ENCODE peak calls at places on chromosome 7, in four cellular contexts. One of them, this sample, is unnamed.
A peak's percentile ranks its signal among the peaks of the same experiment; 100 is the strongest.

GRCh38 chr7:44061645-44062179 is 3.7 kb downstream of the PGAM2 start:
- DNase-seq in activated T-cell treated with anti-CD3 and anti-CD28 coated beads for 1 hour: no peak
- DNase-seq in stimulated activated CD4-positive, alpha-beta T cell treated with anti-CD3 and anti-CD28 coated beads, Interleukin-12 subunit alpha, Interleukin-12 subunit beta, amount 100 ng/mL, for 48 hours: no peak
- DNase-seq in amniotic stem cell: no peak
- DNase-seq in this sample: no peak

GRCh38 chr7:4097001-4097609 is 585.0 kb upstream of the FOXK1 start:
- DNase-seq in activated T-cell treated with anti-CD3 and anti-CD28 coated beads for 1 hour: no peak
- DNase-seq in stimulated activated CD4-positive, alpha-beta T cell treated with anti-CD3 and anti-CD28 coated beads, Interleukin-12 subunit alpha, Interleukin-12 subunit beta, amount 100 ng/mL, for 48 hours: no peak
- DNase-seq in amniotic stem cell: no peak
- DNase-seq in this sample: no peak

GRCh38 chr7:121343302-121343701 is 14.5 kb downstream of the WNT16 start:
- DNase-seq in activated T-cell treated with anti-CD3 and anti-CD28 coated beads for 1 hour: no peak
- DNase-seq in stimulated activated CD4-positive, alpha-beta T cell treated with anti-CD3 and anti-CD28 coated beads, Interleukin-12 subunit alpha, Interleukin-12 subunit beta, amount 100 ng/mL, for 48 hours: no peak
- DNase-seq in amniotic stem cell: no peak
- DNase-seq in this sample: no peak

GRCh38 chr7:2299853-2300512 is 14.3 kb downstream of the SNX8 start:
- DNase-seq in activated T-cell treated with anti-CD3 and anti-CD28 coated beads for 1 hour: no peak
- DNase-seq in stimulated activated CD4-positive, alpha-beta T cell treated with anti-CD3 and anti-CD28 coated beads, Interleukin-12 subunit alpha, Interleukin-12 subunit beta, amount 100 ng/mL, for 48 hours: no peak
- DNase-seq in amniotic stem cell: no peak
- DNase-seq in this sample: no peak

GRCh38 chr7:12638851-12639467 is 48.5 kb upstream of the ARL4A start:
- DNase-seq in activated T-cell treated with anti-CD3 and anti-CD28 coated beads for 1 hour: no peak
- DNase-seq in stimulated activated CD4-positive, alpha-beta T cell treated with anti-CD3 and anti-CD28 coated beads, Interleukin-12 subunit alpha, Interleukin-12 subunit beta, amount 100 ng/mL, for 48 hours: no peak
- DNase-seq in amniotic stem cell: no peak
- DNase-seq in this sample: peak; percentile 75

GRCh38 chr7:98731651-98732050 is 114.6 kb downstream of the NPTX2 start:
- DNase-seq in activated T-cell treated with anti-CD3 and anti-CD28 coated beads for 1 hour: no peak
- DNase-seq in stimulated activated CD4-positive, alpha-beta T cell treated with anti-CD3 and anti-CD28 coated beads, Interleukin-12 subunit alpha, Interleukin-12 subunit beta, amount 100 ng/mL, for 48 hours: no peak
- DNase-seq in amniotic stem cell: no peak
- DNase-seq in this sample: no peak

GRCh38 chr7:155007947-155008346 is 5.0 kb upstream of the PAXIP1 start:
- DNase-seq in activated T-cell treated with anti-CD3 and anti-CD28 coated beads for 1 hour: no peak
- DNase-seq in stimulated activated CD4-positive, alpha-beta T cell treated with anti-CD3 and anti-CD28 coated beads, Interleukin-12 subunit alpha, Interleukin-12 subunit beta, amount 100 ng/mL, for 48 hours: peak; percentile 4
- DNase-seq in amniotic stem cell: no peak
- DNase-seq in this sample: no peak

GRCh38 chr7:341841-342638 is 52.1 kb downstream of the FOXL3 start:
- DNase-seq in activated T-cell treated with anti-CD3 and anti-CD28 coated beads for 1 hour: no peak
- DNase-seq in stimulated activated CD4-positive, alpha-beta T cell treated with anti-CD3 and anti-CD28 coated beads, Interleukin-12 subunit alpha, Interleukin-12 subunit beta, amount 100 ng/mL, for 48 hours: no peak
- DNase-seq in amniotic stem cell: no peak
- DNase-seq in this sample: no peak

GRCh38 chr7:38679419-38679818 is 48.2 kb upstream of the AMPH start:
- DNase-seq in activated T-cell treated with anti-CD3 and anti-CD28 coated beads for 1 hour: no peak
- DNase-seq in stimulated activated CD4-positive, alpha-beta T cell treated with anti-CD3 and anti-CD28 coated beads, Interleukin-12 subunit alpha, Interleukin-12 subunit beta, amount 100 ng/mL, for 48 hours: no peak
- DNase-seq in amniotic stem cell: no peak
- DNase-seq in this sample: no peak

GRCh38 chr7:130708001-130708400 is 21.7 kb upstream of the TSGA13 start:
- DNase-seq in activated T-cell treated with anti-CD3 and anti-CD28 coated beads for 1 hour: no peak
- DNase-seq in stimulated activated CD4-positive, alpha-beta T cell treated with anti-CD3 and anti-CD28 coated beads, Interleukin-12 subunit alpha, Interleukin-12 subunit beta, amount 100 ng/mL, for 48 hours: no peak
- DNase-seq in amniotic stem cell: no peak
- DNase-seq in this sample: no peak

GRCh38 chr7:97133166-97133565 is 15.7 kb downstream of the SDHAF3 start:
- DNase-seq in activated T-cell treated with anti-CD3 and anti-CD28 coated beads for 1 hour: no peak
- DNase-seq in stimulated activated CD4-positive, alpha-beta T cell treated with anti-CD3 and anti-CD28 coated beads, Interleukin-12 subunit alpha, Interleukin-12 subunit beta, amount 100 ng/mL, for 48 hours: no peak
- DNase-seq in amniotic stem cell: no peak
- DNase-seq in this sample: no peak

GRCh38 chr7:20399516-20399915 is 68.8 kb downstream of the ITGB8 start:
- DNase-seq in activated T-cell treated with anti-CD3 and anti-CD28 coated beads for 1 hour: no peak
- DNase-seq in stimulated activated CD4-positive, alpha-beta T cell treated with anti-CD3 and anti-CD28 coated beads, Interleukin-12 subunit alpha, Interleukin-12 subunit beta, amount 100 ng/mL, for 48 hours: no peak
- DNase-seq in amniotic stem cell: no peak
- DNase-seq in this sample: no peak

GRCh38 chr7:14332155-14332554 is 342.7 kb upstream of the ETV1 start:
- DNase-seq in activated T-cell treated with anti-CD3 and anti-CD28 coated beads for 1 hour: no peak
- DNase-seq in stimulated activated CD4-positive, alpha-beta T cell treated with anti-CD3 and anti-CD28 coated beads, Interleukin-12 subunit alpha, Interleukin-12 subunit beta, amount 100 ng/mL, for 48 hours: no peak
- DNase-seq in amniotic stem cell: no peak
- DNase-seq in this sample: no peak

GRCh38 chr7:98556288-98556687 is 60.8 kb upstream of the NPTX2 start:
- DNase-seq in activated T-cell treated with anti-CD3 and anti-CD28 coated beads for 1 hour: no peak
- DNase-seq in stimulated activated CD4-positive, alpha-beta T cell treated with anti-CD3 and anti-CD28 coated beads, Interleukin-12 subunit alpha, Interleukin-12 subunit beta, amount 100 ng/mL, for 48 hours: no peak
- DNase-seq in amniotic stem cell: no peak
- DNase-seq in this sample: no peak

GRCh38 chr7:47435889-47436312 is 146.0 kb downstream of the TNS3 start:
- DNase-seq in activated T-cell treated with anti-CD3 and anti-CD28 coated beads for 1 hour: no peak
- DNase-seq in stimulated activated CD4-positive, alpha-beta T cell treated with anti-CD3 and anti-CD28 coated beads, Interleukin-12 subunit alpha, Interleukin-12 subunit beta, amount 100 ng/mL, for 48 hours: no peak
- DNase-seq in amniotic stem cell: no peak
- DNase-seq in this sample: peak; percentile 45

GRCh38 chr7:142196066-142196840 is 61.6 kb downstream of the PRSS58 start:
- DNase-seq in activated T-cell treated with anti-CD3 and anti-CD28 coated beads for 1 hour: no peak
- DNase-seq in stimulated activated CD4-positive, alpha-beta T cell treated with anti-CD3 and anti-CD28 coated beads, Interleukin-12 subunit alpha, Interleukin-12 subunit beta, amount 100 ng/mL, for 48 hours: no peak
- DNase-seq in amniotic stem cell: no peak
- DNase-seq in this sample: no peak

GRCh38 chr7:7274782-7275181 is 92.4 kb downstream of the C1GALT1 start:
- DNase-seq in activated T-cell treated with anti-CD3 and anti-CD28 coated beads for 1 hour: no peak
- DNase-seq in stimulated activated CD4-positive, alpha-beta T cell treated with anti-CD3 and anti-CD28 coated beads, Interleukin-12 subunit alpha, Interleukin-12 subunit beta, amount 100 ng/mL, for 48 hours: no peak
- DNase-seq in amniotic stem cell: no peak
- DNase-seq in this sample: no peak

GRCh38 chr7:18378989-18379605 is 116.5 kb upstream of the HDAC9 start:
- DNase-seq in activated T-cell treated with anti-CD3 and anti-CD28 coated beads for 1 hour: no peak
- DNase-seq in stimulated activated CD4-positive, alpha-beta T cell treated with anti-CD3 and anti-CD28 coated beads, Interleukin-12 subunit alpha, Interleukin-12 subunit beta, amount 100 ng/mL, for 48 hours: no peak
- DNase-seq in amniotic stem cell: no peak
- DNase-seq in this sample: no peak

GRCh38 chr7:1852781-1853618 is 182.9 kb downstream of the ELFN1 start:
- DNase-seq in activated T-cell treated with anti-CD3 and anti-CD28 coated beads for 1 hour: no peak
- DNase-seq in stimulated activated CD4-positive, alpha-beta T cell treated with anti-CD3 and anti-CD28 coated beads, Interleukin-12 subunit alpha, Interleukin-12 subunit beta, amount 100 ng/mL, for 48 hours: no peak
- DNase-seq in amniotic stem cell: no peak
- DNase-seq in this sample: no peak

GRCh38 chr7:12674861-12675260 is 12.6 kb upstream of the ARL4A start:
- DNase-seq in activated T-cell treated with anti-CD3 and anti-CD28 coated beads for 1 hour: no peak
- DNase-seq in stimulated activated CD4-positive, alpha-beta T cell treated with anti-CD3 and anti-CD28 coated beads, Interleukin-12 subunit alpha, Interleukin-12 subunit beta, amount 100 ng/mL, for 48 hours: peak; percentile 31
- DNase-seq in amniotic stem cell: no peak
- DNase-seq in this sample: no peak

GRCh38 chr7:10662982-10663884 is 310.4 kb upstream of the PHF14 start:
- DNase-seq in activated T-cell treated with anti-CD3 and anti-CD28 coated beads for 1 hour: no peak
- DNase-seq in stimulated activated CD4-positive, alpha-beta T cell treated with anti-CD3 and anti-CD28 coated beads, Interleukin-12 subunit alpha, Interleukin-12 subunit beta, amount 100 ng/mL, for 48 hours: no peak
- DNase-seq in amniotic stem cell: no peak
- DNase-seq in this sample: no peak

GRCh38 chr7:20220824-20221547 is 3.8 kb upstream of the MACC1 start:
- DNase-seq in activated T-cell treated with anti-CD3 and anti-CD28 coated beads for 1 hour: no peak
- DNase-seq in stimulated activated CD4-positive, alpha-beta T cell treated with anti-CD3 and anti-CD28 coated beads, Interleukin-12 subunit alpha, Interleukin-12 subunit beta, amount 100 ng/mL, for 48 hours: no peak
- DNase-seq in amniotic stem cell: no peak
- DNase-seq in this sample: no peak

GRCh38 chr7:106071356-106071998 is 40.6 kb downstream of the SYPL1 start:
- DNase-seq in activated T-cell treated with anti-CD3 and anti-CD28 coated beads for 1 hour: peak; percentile 26
- DNase-seq in stimulated activated CD4-positive, alpha-beta T cell treated with anti-CD3 and anti-CD28 coated beads, Interleukin-12 subunit alpha, Interleukin-12 subunit beta, amount 100 ng/mL, for 48 hours: peak; percentile 28
- DNase-seq in amniotic stem cell: no peak
- DNase-seq in this sample: no peak

GRCh38 chr7:155388561-155388960 is 69.4 kb upstream of the EN2 start:
- DNase-seq in activated T-cell treated with anti-CD3 and anti-CD28 coated beads for 1 hour: no peak
- DNase-seq in stimulated activated CD4-positive, alpha-beta T cell treated with anti-CD3 and anti-CD28 coated beads, Interleukin-12 subunit alpha, Interleukin-12 subunit beta, amount 100 ng/mL, for 48 hours: no peak
- DNase-seq in amniotic stem cell: no peak
- DNase-seq in this sample: no peak

GRCh38 chr7:157404845-157405481 is 68.2 kb downstream of the DNAJB6 start:
- DNase-seq in activated T-cell treated with anti-CD3 and anti-CD28 coated beads for 1 hour: no peak
- DNase-seq in stimulated activated CD4-positive, alpha-beta T cell treated with anti-CD3 and anti-CD28 coated beads, Interleukin-12 subunit alpha, Interleukin-12 subunit beta, amount 100 ng/mL, for 48 hours: peak; percentile 45
- DNase-seq in amniotic stem cell: peak; percentile 81
- DNase-seq in this sample: peak; percentile 88

GRCh38 chr7:26855421-26855820 is 9.0 kb downstream of the SKAP2 start:
- DNase-seq in activated T-cell treated with anti-CD3 and anti-CD28 coated beads for 1 hour: no peak
- DNase-seq in stimulated activated CD4-positive, alpha-beta T cell treated with anti-CD3 and anti-CD28 coated beads, Interleukin-12 subunit alpha, Interleukin-12 subunit beta, amount 100 ng/mL, for 48 hours: no peak
- DNase-seq in amniotic stem cell: no peak
- DNase-seq in this sample: no peak

GRCh38 chr7:134905375-134905774 is 80.9 kb upstream of the AGBL3 start:
- DNase-seq in activated T-cell treated with anti-CD3 and anti-CD28 coated beads for 1 hour: no peak
- DNase-seq in stimulated activated CD4-positive, alpha-beta T cell treated with anti-CD3 and anti-CD28 coated beads, Interleukin-12 subunit alpha, Interleukin-12 subunit beta, amount 100 ng/mL, for 48 hours: no peak
- DNase-seq in amniotic stem cell: peak; percentile 28
- DNase-seq in this sample: no peak

GRCh38 chr7:1291846-1292765 is 59.4 kb downstream of the UNCX start:
- DNase-seq in activated T-cell treated with anti-CD3 and anti-CD28 coated beads for 1 hour: no peak
- DNase-seq in stimulated activated CD4-positive, alpha-beta T cell treated with anti-CD3 and anti-CD28 coated beads, Interleukin-12 subunit alpha, Interleukin-12 subunit beta, amount 100 ng/mL, for 48 hours: no peak
- DNase-seq in amniotic stem cell: no peak
- DNase-seq in this sample: no peak

GRCh38 chr7:116524609-116525297 is at the start of gene CAV1:
- DNase-seq in activated T-cell treated with anti-CD3 and anti-CD28 coated beads for 1 hour: peak; percentile 18
- DNase-seq in stimulated activated CD4-positive, alpha-beta T cell treated with anti-CD3 and anti-CD28 coated beads, Interleukin-12 subunit alpha, Interleukin-12 subunit beta, amount 100 ng/mL, for 48 hours: no peak
- DNase-seq in amniotic stem cell: peak; percentile 91
- DNase-seq in this sample: peak; percentile 80

GRCh38 chr7:95470452-95470851 is 15.3 kb upstream of the ASB4 start:
- DNase-seq in activated T-cell treated with anti-CD3 and anti-CD28 coated beads for 1 hour: no peak
- DNase-seq in stimulated activated CD4-positive, alpha-beta T cell treated with anti-CD3 and anti-CD28 coated beads, Interleukin-12 subunit alpha, Interleukin-12 subunit beta, amount 100 ng/mL, for 48 hours: no peak
- DNase-seq in amniotic stem cell: no peak
- DNase-seq in this sample: no peak

GRCh38 chr7:79787623-79788022 is 334.2 kb upstream of the MAGI2 start:
- DNase-seq in activated T-cell treated with anti-CD3 and anti-CD28 coated beads for 1 hour: no peak
- DNase-seq in stimulated activated CD4-positive, alpha-beta T cell treated with anti-CD3 and anti-CD28 coated beads, Interleukin-12 subunit alpha, Interleukin-12 subunit beta, amount 100 ng/mL, for 48 hours: no peak
- DNase-seq in amniotic stem cell: no peak
- DNase-seq in this sample: no peak

GRCh38 chr7:80277434-80278427 is 143.1 kb downstream of the GNAI1 start:
- DNase-seq in activated T-cell treated with anti-CD3 and anti-CD28 coated beads for 1 hour: no peak
- DNase-seq in stimulated activated CD4-positive, alpha-beta T cell treated with anti-CD3 and anti-CD28 coated beads, Interleukin-12 subunit alpha, Interleukin-12 subunit beta, amount 100 ng/mL, for 48 hours: no peak
- DNase-seq in amniotic stem cell: no peak
- DNase-seq in this sample: no peak